ENCODE peak calls at places on chromosome 1, in four cellular contexts. E, U, A and G are unnamed samples. For H3K4me1, the result is how much of the 10 kb centered on the place peaks cover.

GRCh38 chr1:240101306-240101705 is 9.6 kb downstream of the FMN2 start:
- DNase-seq in E (no peak), U (no peak), A (no peak), G (no peak)

GRCh38 chr1:83815348-83815747 is 183.6 kb downstream of the TTLL7 start:
- DNase-seq in E (no peak), U (no peak), A (no peak), G (no peak)

GRCh38 chr1:194535369-194535768 is 1349.0 kb upstream of the B3GALT2 start:
- DNase-seq in E (no peak), U (no peak), A (no peak), G (no peak)

GRCh38 chr1:246971322-246971721 is 36.5 kb downstream of the ZNF695 start:
- DNase-seq in E (no peak), U (peak), A (no peak), G (peak)

GRCh38 chr1:112515311-112516009 is 6.7 kb downstream of the WNT2B start:
- DNase-seq in E (no peak), U (no peak), A (no peak), G (no peak)

GRCh38 chr1:211323156-211324063 is 3.2 kb upstream of the TRAF5 start:
- DNase-seq in E (peak), U (peak), A (peak), G (peak)

GRCh38 chr1:178749581-178750166 is 24.6 kb downstream of the RALGPS2 start:
- DNase-seq in E (no peak), U (no peak), A (no peak), G (no peak)

GRCh38 chr1:209207126-209207700 is 376.3 kb upstream of the CAMK1G start:
- DNase-seq in E (no peak), U (no peak), A (no peak), G (no peak)

GRCh38 chr1:248856176-248856575 is 2.7 kb downstream of the ZNF692 start:
- DNase-seq in E (no peak), U (no peak), A (no peak), G (no peak)

GRCh38 chr1:112298558-112298957 is 97.5 kb upstream of the CTTNBP2NL start:
- DNase-seq in E (peak), U (peak), A (no peak), G (peak)

GRCh38 chr1:39205102-39205780 is 746 bp downstream of the MACF1 start:
- DNase-seq in E (no peak), U (no peak), A (no peak), G (no peak)
- H3K4me1 ChIP-seq in E (under half), U (under half), A (under half), G (under half)

DNA sequence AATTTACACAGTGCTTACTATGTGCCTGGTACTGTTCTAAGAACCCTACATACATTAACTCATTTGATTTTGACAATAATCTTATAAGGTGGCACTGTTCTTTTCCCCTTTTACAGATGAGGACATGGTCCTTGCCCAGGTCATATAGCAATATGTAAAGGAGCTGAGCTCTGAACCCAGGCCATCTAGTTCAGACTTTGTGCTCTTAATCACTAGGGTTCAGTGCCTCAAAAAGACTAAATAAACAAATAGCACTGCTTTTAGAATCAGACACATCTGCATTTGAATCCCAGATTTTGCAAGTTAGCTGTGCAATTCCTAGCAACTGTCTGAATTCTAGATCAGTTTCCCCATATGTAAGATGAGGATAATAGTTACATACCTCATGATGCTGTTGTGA is 8.7 kb upstream of the BCAR3 start:
- DNase-seq in E (no peak), U (no peak), A (no peak), G (no peak)
- H3K4me1 ChIP-seq in E (half or more), U (under half), A (under half), G (half or more)

DNA sequence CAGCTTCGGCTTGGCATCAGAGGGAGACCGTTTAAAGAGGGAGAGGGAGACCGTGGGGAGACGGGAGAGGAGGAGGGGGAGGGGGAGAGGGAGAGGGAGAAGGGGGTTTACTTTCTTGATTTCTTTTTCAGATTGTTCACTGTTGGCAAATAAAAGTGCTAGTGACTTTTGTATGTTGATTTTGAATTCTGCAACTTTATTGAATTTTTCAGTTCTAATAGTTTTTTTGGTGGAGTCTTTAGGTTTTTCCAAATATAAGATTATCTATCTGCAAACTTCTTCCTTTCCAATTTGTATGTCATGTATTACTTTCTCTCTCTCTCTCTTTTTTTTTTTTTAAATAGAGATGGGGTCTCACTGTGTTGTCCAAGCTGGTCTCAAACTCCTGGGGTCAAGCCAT is 104.0 kb downstream of the PPP1R12B start:
- DNase-seq in E (no peak), U (no peak), A (no peak), G (no peak)
- H3K4me1 ChIP-seq in E (under half), U (under half), A (under half), G (under half)

GRCh38 chr1:218394989-218395388 is 49.9 kb downstream of the TGFB2 start:
- DNase-seq in E (no peak), U (no peak), A (no peak), G (no peak)
- H3K4me1 ChIP-seq in E (half or more), U (under half), A (under half), G (under half)

GRCh38 chr1:219443763-219444162 is 169.1 kb downstream of the ZC3H11B start:
- DNase-seq in E (no peak), U (no peak), A (no peak), G (no peak)
- H3K4me1 ChIP-seq in E (under half), U (under half), A (under half), G (under half)

DNA sequence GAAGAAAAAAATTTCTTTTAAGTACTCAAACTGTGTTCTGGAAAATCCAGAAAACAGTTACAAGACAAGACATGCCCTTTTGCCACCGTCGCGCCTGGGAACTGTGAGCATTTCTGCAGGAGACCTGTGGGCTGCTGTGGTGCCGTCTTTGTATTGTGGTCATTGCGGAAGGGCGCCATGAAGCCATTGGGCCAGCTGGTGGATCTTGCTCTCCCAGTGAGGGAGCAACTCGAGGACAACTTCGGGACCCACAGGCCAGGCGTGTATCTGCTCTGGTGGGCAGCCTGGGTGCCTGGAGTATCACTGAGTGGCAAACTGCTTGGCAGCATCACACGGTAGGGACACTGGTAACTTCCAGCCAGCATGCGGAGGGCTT is 3.8 kb upstream of the THEMIS2 start:
- DNase-seq in E (no peak), U (no peak), A (no peak), G (no peak)
- H3K4me1 ChIP-seq in E (under half), U (under half), A (under half), G (under half)

DNA sequence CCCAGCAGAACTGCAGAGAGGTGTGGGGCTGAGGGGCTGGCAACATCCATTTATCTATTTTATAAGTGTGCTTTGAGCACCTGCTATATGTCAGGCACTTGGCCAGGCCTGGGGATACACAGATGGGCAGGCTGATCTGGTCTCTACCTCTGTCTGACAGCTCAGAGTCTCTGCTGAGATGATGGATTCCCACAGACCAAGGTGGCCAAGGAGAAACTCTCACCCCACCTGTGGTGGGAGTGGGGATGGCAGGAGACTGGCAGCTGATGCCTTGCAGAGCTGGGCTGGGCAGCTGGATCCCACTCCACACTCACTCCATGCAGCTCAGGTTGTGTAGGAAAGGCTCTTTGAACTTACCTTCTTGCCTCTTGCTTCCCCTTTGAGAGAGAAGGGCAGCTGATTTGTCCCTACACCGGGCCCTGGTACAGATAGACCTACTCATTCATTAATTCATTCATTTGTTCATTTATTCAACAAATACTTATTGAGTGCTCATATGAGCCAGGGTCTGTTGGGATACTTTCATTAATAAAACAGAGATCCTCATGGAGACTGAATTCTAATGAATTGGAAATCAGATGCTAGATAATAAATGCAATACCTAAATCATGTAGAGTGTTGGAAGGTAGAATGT is 9.0 kb downstream of the ADORA1 start:
- DNase-seq in E (peak), U (no peak), A (no peak), G (no peak)
- H3K4me1 ChIP-seq in E (under half), U (under half), A (under half), G (under half)